ENCODE peak calls at places on chromosomes 4 and X, in six cellular contexts. One of them, this sample, is unnamed.

GRCh38 chr4:26821677-26822503 is 38.8 kb upstream of the STIM2 start:
- DNase-seq in stimulated activated CD4-positive, alpha-beta T cell treated with anti-CD3 and anti-CD28 coated beads, Interleukin-2, amount 100 ng/mL, for 48 hours: no peak
- DNase-seq in stimulated activated CD8-positive, alpha-beta memory T cell treated with anti-CD3 and anti-CD28 coated beads, Interleukin-15, amount 100 ng/mL, for 4 hours: no peak
- DNase-seq in A172: no peak
- DNase-seq in HTR-8/SVneo: no peak
- DNase-seq in putamen: no peak
- DNase-seq in this sample: no peak

GRCh38 chrX:48968377-48968776 is 3.3 kb downstream of the KCND1 start:
- DNase-seq in A172: no peak
- DNase-seq in stimulated activated CD4-positive, alpha-beta T cell treated with anti-CD3 and anti-CD28 coated beads, Interleukin-2, amount 100 ng/mL, for 48 hours: no peak
- DNase-seq in putamen: no peak
- DNase-seq in HTR-8/SVneo: no peak
- DNase-seq in stimulated activated CD8-positive, alpha-beta memory T cell treated with anti-CD3 and anti-CD28 coated beads, Interleukin-15, amount 100 ng/mL, for 4 hours: no peak
- DNase-seq in this sample: no peak

GRCh38 chr4:159003420-159004253 is 99.2 kb upstream of the RAPGEF2 start:
- DNase-seq in putamen: no peak
- DNase-seq in A172: peak; percentile 42
- DNase-seq in stimulated activated CD4-positive, alpha-beta T cell treated with anti-CD3 and anti-CD28 coated beads, Interleukin-2, amount 100 ng/mL, for 48 hours: no peak
- DNase-seq in stimulated activated CD8-positive, alpha-beta memory T cell treated with anti-CD3 and anti-CD28 coated beads, Interleukin-15, amount 100 ng/mL, for 4 hours: no peak
- DNase-seq in HTR-8/SVneo: no peak
- DNase-seq in this sample: no peak

GRCh38 chr4:162497564-162498167 is 333.9 kb upstream of the FSTL5 start:
- DNase-seq in A172: peak; percentile 22
- DNase-seq in stimulated activated CD8-positive, alpha-beta memory T cell treated with anti-CD3 and anti-CD28 coated beads, Interleukin-15, amount 100 ng/mL, for 4 hours: no peak
- DNase-seq in putamen: peak; percentile 31
- DNase-seq in stimulated activated CD4-positive, alpha-beta T cell treated with anti-CD3 and anti-CD28 coated beads, Interleukin-2, amount 100 ng/mL, for 48 hours: no peak
- DNase-seq in HTR-8/SVneo: peak; percentile 14
- DNase-seq in this sample: no peak

GRCh38 chr4:48340276-48340904 is 939 bp upstream of the SLAIN2 start:
- DNase-seq in HTR-8/SVneo: no peak
- DNase-seq in stimulated activated CD4-positive, alpha-beta T cell treated with anti-CD3 and anti-CD28 coated beads, Interleukin-2, amount 100 ng/mL, for 48 hours: no peak
- DNase-seq in stimulated activated CD8-positive, alpha-beta memory T cell treated with anti-CD3 and anti-CD28 coated beads, Interleukin-15, amount 100 ng/mL, for 4 hours: no peak
- DNase-seq in A172: peak; percentile 49
- DNase-seq in putamen: no peak
- DNase-seq in this sample: no peak

GRCh38 chr4:112321768-112322684 is 24.9 kb downstream of the ALPK1 start:
- DNase-seq in HTR-8/SVneo: peak; percentile 48
- DNase-seq in stimulated activated CD4-positive, alpha-beta T cell treated with anti-CD3 and anti-CD28 coated beads, Interleukin-2, amount 100 ng/mL, for 48 hours: peak; percentile 81
- DNase-seq in putamen: peak; percentile 45
- DNase-seq in stimulated activated CD8-positive, alpha-beta memory T cell treated with anti-CD3 and anti-CD28 coated beads, Interleukin-15, amount 100 ng/mL, for 4 hours: peak; percentile 54
- DNase-seq in A172: peak; percentile 48
- DNase-seq in this sample: peak; percentile 73

GRCh38 chrX:310621-311155 is 7.9 kb downstream of the GTPBP6 start:
- DNase-seq in stimulated activated CD4-positive, alpha-beta T cell treated with anti-CD3 and anti-CD28 coated beads, Interleukin-2, amount 100 ng/mL, for 48 hours: no peak
- DNase-seq in putamen: no peak
- DNase-seq in HTR-8/SVneo: no peak
- DNase-seq in A172: no peak
- DNase-seq in stimulated activated CD8-positive, alpha-beta memory T cell treated with anti-CD3 and anti-CD28 coated beads, Interleukin-15, amount 100 ng/mL, for 4 hours: no peak
- DNase-seq in this sample: no peak

GRCh38 chr4:98448923-98449322 is 187.7 kb downstream of the RAP1GDS1 start:
- DNase-seq in HTR-8/SVneo: no peak
- DNase-seq in A172: no peak
- DNase-seq in stimulated activated CD8-positive, alpha-beta memory T cell treated with anti-CD3 and anti-CD28 coated beads, Interleukin-15, amount 100 ng/mL, for 4 hours: no peak
- DNase-seq in putamen: no peak
- DNase-seq in stimulated activated CD4-positive, alpha-beta T cell treated with anti-CD3 and anti-CD28 coated beads, Interleukin-2, amount 100 ng/mL, for 48 hours: no peak
- DNase-seq in this sample: no peak

GRCh38 chrX:150436200-150436599 is 73.1 kb downstream of the MAMLD1 start:
- DNase-seq in stimulated activated CD4-positive, alpha-beta T cell treated with anti-CD3 and anti-CD28 coated beads, Interleukin-2, amount 100 ng/mL, for 48 hours: no peak
- DNase-seq in stimulated activated CD8-positive, alpha-beta memory T cell treated with anti-CD3 and anti-CD28 coated beads, Interleukin-15, amount 100 ng/mL, for 4 hours: no peak
- DNase-seq in HTR-8/SVneo: no peak
- DNase-seq in putamen: no peak
- DNase-seq in A172: no peak
- DNase-seq in this sample: no peak

GRCh38 chr4:100898844-100899243 is 381.0 kb upstream of the EMCN start:
- DNase-seq in HTR-8/SVneo: no peak
- DNase-seq in A172: no peak
- DNase-seq in stimulated activated CD8-positive, alpha-beta memory T cell treated with anti-CD3 and anti-CD28 coated beads, Interleukin-15, amount 100 ng/mL, for 4 hours: no peak
- DNase-seq in stimulated activated CD4-positive, alpha-beta T cell treated with anti-CD3 and anti-CD28 coated beads, Interleukin-2, amount 100 ng/mL, for 48 hours: no peak
- DNase-seq in putamen: no peak
- DNase-seq in this sample: no peak

GRCh38 chr4:14529653-14530052 is 472.6 kb upstream of the CPEB2 start:
- DNase-seq in HTR-8/SVneo: no peak
- DNase-seq in A172: peak; percentile 61
- DNase-seq in putamen: no peak
- DNase-seq in stimulated activated CD4-positive, alpha-beta T cell treated with anti-CD3 and anti-CD28 coated beads, Interleukin-2, amount 100 ng/mL, for 48 hours: no peak
- DNase-seq in stimulated activated CD8-positive, alpha-beta memory T cell treated with anti-CD3 and anti-CD28 coated beads, Interleukin-15, amount 100 ng/mL, for 4 hours: no peak
- DNase-seq in this sample: no peak

GRCh38 chr4:6047130-6047673 is 29.0 kb upstream of the C4orf50 start:
- DNase-seq in HTR-8/SVneo: no peak
- DNase-seq in A172: no peak
- DNase-seq in stimulated activated CD8-positive, alpha-beta memory T cell treated with anti-CD3 and anti-CD28 coated beads, Interleukin-15, amount 100 ng/mL, for 4 hours: no peak
- DNase-seq in stimulated activated CD4-positive, alpha-beta T cell treated with anti-CD3 and anti-CD28 coated beads, Interleukin-2, amount 100 ng/mL, for 48 hours: no peak
- DNase-seq in putamen: no peak
- DNase-seq in this sample: peak; percentile 34

GRCh38 chr4:3485011-3485881 is 22.1 kb downstream of the DOK7 start:
- DNase-seq in A172: peak; percentile 55
- DNase-seq in stimulated activated CD4-positive, alpha-beta T cell treated with anti-CD3 and anti-CD28 coated beads, Interleukin-2, amount 100 ng/mL, for 48 hours: no peak
- DNase-seq in stimulated activated CD8-positive, alpha-beta memory T cell treated with anti-CD3 and anti-CD28 coated beads, Interleukin-15, amount 100 ng/mL, for 4 hours: no peak
- DNase-seq in putamen: no peak
- DNase-seq in HTR-8/SVneo: no peak
- DNase-seq in this sample: no peak